ENCODE peak calls at places on chromosomes 13 and 19, in ten cellular contexts. U is kidney epithelial cell, H is A549, I is choroid plexus epithelial cell, R is kidney, E is tibial nerve, Q is cardiac fibroblast, S is adrenal gland, G is fibroblast of mammary gland, N is colonic mucosa. L is an unnamed sample.

GRCh38 chr13:89880201-89880600 is 1467.3 kb upstream of the MIR17HG start:
- DNase-seq in H (no peak), R (no peak), G (no peak), U (no peak), N (no peak), I (no peak), Q (no peak), E (no peak), S (no peak), L (no peak)

GRCh38 chr19:22919946-22920345 is 83.0 kb downstream of the ZNF728 start:
- DNase-seq in N (no peak), G (no peak), S (no peak), R (no peak), U (no peak), I (no peak), H (no peak), E (no peak), Q (no peak), L (no peak)

GRCh38 chr19:4077800-4078683 is 11.3 kb upstream of the ZBTB7A start:
- DNase-seq in R (peak), I (no peak), S (peak), E (peak), N (peak), G (no peak), Q (peak), H (no peak), U (no peak), L (peak)

GRCh38 chr13:46624821-46625220 is 71.9 kb downstream of the LRCH1 start:
- DNase-seq in G (no peak), I (no peak), R (no peak), S (no peak), N (no peak), Q (no peak), H (no peak), U (no peak), E (no peak), L (no peak)

GRCh38 chr13:99703908-99704307 is 202.6 kb downstream of the TM9SF2 start:
- DNase-seq in G (no peak), S (no peak), E (no peak), R (no peak), H (no peak), N (no peak), I (no peak), Q (no peak), U (no peak), L (no peak)

GRCh38 chr19:41945135-41945766 is 13.9 kb downstream of the RABAC1 start:
- DNase-seq in H (no peak), N (peak), S (peak), U (no peak), Q (no peak), G (no peak), E (no peak), I (no peak), R (no peak), L (peak)

GRCh38 chr19:6333439-6333838 is at the start of gene ACER1:
- DNase-seq in S (no peak), I (no peak), G (no peak), E (no peak), U (no peak), R (no peak), Q (no peak), H (no peak), N (no peak), L (no peak)

GRCh38 chr13:108807841-108808240 is 178.4 kb downstream of the MYO16 start:
- DNase-seq in G (peak), I (no peak), N (no peak), S (no peak), U (no peak), H (no peak), E (no peak), Q (no peak), R (no peak), L (no peak)

GRCh38 chr13:21020176-21020575 is 41.2 kb downstream of the LATS2 start:
- DNase-seq in E (no peak), H (no peak), S (peak), G (no peak), Q (no peak), N (no peak), I (no peak), U (no peak), R (no peak), L (no peak)

GRCh38 chr13:111436446-111436845 is 116.0 kb downstream of the TEX29 start:
- DNase-seq in G (no peak), S (no peak), I (no peak), U (no peak), Q (no peak), H (no peak), E (no peak), R (no peak), N (no peak), L (no peak)

GRCh38 chr19:5926641-5927438 is 12.8 kb downstream of the CAPS start:
- DNase-seq in G (peak), U (no peak), Q (peak), S (peak), E (peak), N (no peak), I (peak), H (no peak), R (no peak), L (no peak)

GRCh38 chr19:43555185-43555770 is 20.0 kb downstream of the XRCC1 start:
- DNase-seq in R (peak), N (peak), H (peak), I (peak), U (peak), Q (peak), G (peak), E (peak), S (peak), L (peak)

GRCh38 chr13:98171806-98172569 is 5.1 kb downstream of the RNF113B start:
- DNase-seq in I (peak), G (peak), U (no peak), R (peak), H (no peak), S (peak), Q (peak), N (no peak), E (peak), L (no peak)

GRCh38 chr19:54436031-54436523 is 12.9 kb upstream of the LENG8 start:
- DNase-seq in H (no peak), R (peak), G (no peak), E (no peak), I (peak), N (no peak), U (no peak), Q (no peak), S (no peak), L (no peak)

GRCh38 chr13:27311518-27312208 is 41.0 kb downstream of the RASL11A start:
- DNase-seq in U (no peak), Q (no peak), R (no peak), H (no peak), G (no peak), N (no peak), E (no peak), S (no peak), I (no peak), L (no peak)

GRCh38 chr19:2003901-2004300 is 11.6 kb downstream of the BTBD2 start:
- DNase-seq in R (no peak), I (no peak), G (no peak), N (no peak), Q (no peak), H (no peak), U (no peak), S (no peak), E (no peak), L (no peak)

GRCh38 chr13:44274838-44275237 is 98.8 kb upstream of the SERP2 start:
- DNase-seq in Q (no peak), U (no peak), S (peak), H (no peak), N (no peak), R (no peak), G (peak), I (no peak), E (no peak), L (no peak)

GRCh38 chr13:33782631-33783030 is 35.3 kb upstream of the RFC3 start:
- DNase-seq in Q (no peak), S (no peak), I (no peak), U (no peak), R (no peak), H (no peak), E (no peak), N (no peak), G (no peak), L (no peak)

GRCh38 chr19:18674616-18675015 is 8.9 kb upstream of the CRTC1 start:
- DNase-seq in E (no peak), I (no peak), Q (no peak), S (peak), R (no peak), N (no peak), G (peak), U (no peak), H (no peak), L (no peak)

GRCh38 chr19:9044449-9044848 is 34.2 kb upstream of the MUC16 start:
- DNase-seq in R (no peak), E (no peak), U (no peak), G (no peak), H (no peak), Q (no peak), I (no peak), N (no peak), S (no peak), L (no peak)

GRCh38 chr13:30718661-30719520 is 16.5 kb upstream of the ALOX5AP start:
- DNase-seq in E (no peak), U (peak), H (peak), Q (peak), G (peak), R (no peak), I (peak), S (no peak), N (no peak), L (no peak)

GRCh38 chr13:98487522-98487921 is 89.4 kb downstream of the STK24 start:
- DNase-seq in N (no peak), I (no peak), H (no peak), G (no peak), S (peak), E (no peak), U (no peak), Q (no peak), R (no peak), L (no peak)

GRCh38 chr19:53945441-53945840 is 17.3 kb upstream of the CACNG8 start:
- DNase-seq in S (no peak), G (peak), H (peak), E (no peak), Q (peak), U (no peak), R (no peak), N (no peak), I (peak), L (no peak)

GRCh38 chr13:44770951-44771350 is 194.8 kb upstream of the TSC22D1 start:
- DNase-seq in H (no peak), N (no peak), I (no peak), U (no peak), S (no peak), E (no peak), G (no peak), R (no peak), Q (no peak), L (no peak)

GRCh38 chr19:32581704-32582164 is 744 bp downstream of the PDCD5 start:
- DNase-seq in E (no peak), U (peak), G (peak), Q (peak), N (peak), S (peak), R (peak), H (peak), I (peak), L (no peak)

GRCh38 chr19:3608750-3609322 is 2.2 kb upstream of the TBXA2R start:
- DNase-seq in E (no peak), S (peak), U (no peak), H (no peak), I (peak), R (peak), Q (peak), N (no peak), G (no peak), L (no peak)

GRCh38 chr19:1133471-1133929 is 29.7 kb downstream of the GPX4 start:
- DNase-seq in N (peak), S (no peak), Q (no peak), G (peak), R (no peak), U (no peak), I (no peak), E (no peak), H (peak), L (no peak)

GRCh38 chr19:45349430-45349941 is 8.9 kb downstream of the KLC3 start:
- DNase-seq in U (no peak), Q (no peak), N (no peak), I (no peak), G (no peak), H (no peak), S (no peak), E (no peak), R (no peak), L (no peak)

GRCh38 chr19:27935669-27936068 is 1277.3 kb downstream of the UQCRFS1 start:
- DNase-seq in S (no peak), H (no peak), N (no peak), G (no peak), E (no peak), Q (no peak), U (no peak), R (no peak), I (no peak), L (no peak)

GRCh38 chr19:5448374-5448773 is 6.8 kb upstream of the ZNRF4 start:
- DNase-seq in I (no peak), U (no peak), G (no peak), H (no peak), S (no peak), Q (no peak), N (no peak), R (peak), E (no peak), L (no peak)

GRCh38 chr19:46824887-46825730 is 25.5 kb downstream of the AP2S1 start:
- DNase-seq in U (no peak), H (no peak), G (peak), Q (peak), I (peak), N (no peak), S (no peak), R (no peak), E (no peak), L (peak)

GRCh38 chr13:46756977-46757376 is 40.0 kb downstream of the ESD start:
- DNase-seq in I (peak), Q (peak), R (no peak), E (no peak), N (no peak), G (peak), S (no peak), U (no peak), H (no peak), L (no peak)

GRCh38 chr13:38883783-38884182 is 106.8 kb downstream of the STOML3 start:
- DNase-seq in I (peak), N (no peak), Q (peak), H (no peak), G (peak), S (no peak), U (no peak), R (no peak), E (no peak), L (no peak)

GRCh38 chr13:94716016-94716415 is 3.7 kb upstream of the SOX21 start:
- DNase-seq in G (no peak), S (no peak), R (no peak), U (no peak), Q (peak), N (no peak), H (no peak), E (no peak), I (peak), L (no peak)

GRCh38 chr19:35013047-35013819 is 13.1 kb downstream of the GRAMD1A start:
- DNase-seq in E (peak), H (peak), R (peak), S (peak), N (peak), G (peak), U (no peak), Q (peak), I (peak), L (peak)

GRCh38 chr19:35011091-35011689 is 11.1 kb downstream of the GRAMD1A start:
- DNase-seq in E (no peak), S (no peak), I (no peak), G (no peak), N (no peak), Q (no peak), R (no peak), H (no peak), U (no peak), L (no peak)

GRCh38 chr19:35015576-35016351 is 14.5 kb upstream of the SCN1B start:
- DNase-seq in H (no peak), E (peak), U (no peak), N (no peak), R (no peak), Q (peak), S (peak), I (peak), G (peak), L (no peak)

GRCh38 chr19:35011737-35012682 is 11.9 kb downstream of the GRAMD1A start:
- DNase-seq in E (no peak), R (no peak), N (no peak), Q (no peak), S (no peak), U (no peak), I (no peak), H (no peak), G (no peak), L (no peak)

GRCh38 chr19:35013820-35014754 is 14.0 kb downstream of the GRAMD1A start:
- DNase-seq in N (no peak), Q (no peak), H (no peak), E (no peak), S (no peak), G (no peak), U (no peak), I (peak), R (no peak), L (peak)
- H3K4me3 ChIP-seq in N (no peak), Q (no peak), H (no peak), E (no peak), S (no peak), G (no peak), U (no peak), I (no peak), R (no peak), L (peak)

GRCh38 chr19:36225219-36225892 is 10.4 kb downstream of the ZNF146 start:
- DNase-seq in I (peak), N (no peak), G (peak), S (no peak), Q (peak), R (no peak), E (no peak), H (no peak), U (no peak), L (no peak)
- H3K4me3 ChIP-seq in I (no peak), N (no peak), G (no peak), S (no peak), Q (no peak), R (no peak), E (no peak), H (no peak), U (no peak), L (no peak)

GRCh38 chr19:15461694-15462093 is 2.6 kb downstream of the RASAL3 start:
- DNase-seq in U (no peak), I (no peak), R (peak), E (no peak), S (no peak), N (no peak), H (no peak), G (no peak), Q (no peak), L (no peak)
- H3K4me3 ChIP-seq in U (no peak), I (no peak), R (no peak), E (no peak), S (no peak), N (no peak), H (no peak), G (no peak), Q (no peak), L (no peak)

GRCh38 chr13:92761710-92762109 is 464.9 kb upstream of the GPC6 start:
- DNase-seq in N (no peak), S (no peak), G (no peak), Q (no peak), E (no peak), U (no peak), H (no peak), R (no peak), I (no peak), L (no peak)

GRCh38 chr13:92769064-92769463 is 457.5 kb upstream of the GPC6 start:
- DNase-seq in I (peak), G (peak), S (no peak), N (no peak), H (no peak), Q (peak), E (no peak), R (no peak), U (no peak), L (no peak)

GRCh38 chr13:92768592-92768991 is 458.0 kb upstream of the GPC6 start:
- DNase-seq in U (no peak), H (no peak), G (no peak), S (no peak), Q (no peak), E (no peak), I (no peak), R (no peak), N (no peak), L (no peak)

GRCh38 chr13:92767468-92767867 is 459.1 kb upstream of the GPC6 start:
- DNase-seq in N (no peak), I (no peak), H (no peak), G (no peak), R (no peak), U (no peak), Q (no peak), E (no peak), S (no peak), L (no peak)
- H3K4me3 ChIP-seq in N (no peak), I (no peak), H (no peak), G (no peak), R (no peak), U (no peak), Q (no peak), E (no peak), S (no peak), L (peak)

GRCh38 chr19:38793186-38793585 is 4.2 kb downstream of the LGALS7B start:
- DNase-seq in R (no peak), U (peak), Q (peak), S (no peak), E (no peak), H (no peak), I (peak), G (peak), N (no peak), L (no peak)
- H3K4me3 ChIP-seq in R (no peak), U (no peak), Q (no peak), S (no peak), E (no peak), H (no peak), I (no peak), G (no peak), N (no peak), L (no peak)

GRCh38 chr13:26184791-26185250 is 37.3 kb downstream of the RNF6 start:
- DNase-seq in E (peak), H (peak), G (peak), Q (peak), U (peak), R (no peak), I (peak), N (peak), S (peak), L (peak)

GRCh38 chr13:26183416-26183815 is 38.7 kb downstream of the RNF6 start:
- DNase-seq in S (no peak), H (no peak), E (no peak), G (no peak), U (no peak), Q (no peak), R (no peak), I (no peak), N (no peak), L (no peak)

GRCh38 chr13:26186141-26186870 is 35.8 kb downstream of the RNF6 start:
- DNase-seq in S (peak), U (peak), Q (peak), H (peak), N (peak), I (peak), R (peak), G (peak), E (peak), L (peak)

GRCh38 chr13:26185720-26186119 is 36.4 kb downstream of the RNF6 start:
- DNase-seq in S (no peak), Q (no peak), I (no peak), N (no peak), G (no peak), H (no peak), U (no peak), R (no peak), E (no peak), L (no peak)

DNA sequence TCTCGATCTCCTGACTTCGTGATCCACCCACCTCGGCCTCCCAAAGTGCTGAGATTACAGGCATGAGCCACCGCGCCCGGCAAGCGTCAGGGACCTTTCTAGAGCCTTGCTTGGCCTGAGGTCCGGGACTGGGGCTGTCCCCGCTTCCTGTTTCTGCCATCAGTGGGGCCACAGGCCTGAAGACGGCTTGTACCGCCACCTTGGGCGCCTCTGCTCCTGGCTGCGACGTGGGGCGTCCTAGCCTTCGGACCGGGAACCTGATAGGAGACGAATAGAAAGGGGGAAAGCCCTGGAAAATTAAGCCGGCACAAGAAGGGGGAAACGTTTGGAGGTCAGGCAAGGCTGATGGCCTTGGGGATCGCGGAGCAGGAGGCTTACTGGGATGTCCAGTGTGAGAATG is 35.1 kb downstream of the RNF6 start:
- DNase-seq in G (no peak), Q (no peak), E (no peak), N (no peak), R (no peak), H (no peak), I (no peak), S (peak), U (no peak), L (peak)
- H3K4me3 ChIP-seq in G (peak), Q (peak), E (peak), N (peak), R (peak), H (peak), I (peak), S (peak), U (peak), L (peak)